ENCODE peak calls at places on chromosomes 1 and 21, in eight cellular contexts. R is fibroblast of lung; E is CD8-positive, alpha-beta memory T cell; B is naive thymus-derived CD4-positive, alpha-beta T cell; C is osteoblast; T is heart right ventricle; V is left ventricle myocardium inferior; H is colonic mucosa. Z is an unnamed sample. For H3K9me3, the result is how much of the 10 kb centered on the place peaks cover.

GRCh38 chr1:8047686-8048522 is 21.8 kb upstream of the ERRFI1 start:
- DNase-seq in R (peak), E (no peak), B (no peak), C (peak), T (peak), V (peak), H (no peak), Z (no peak)

GRCh38 chr1:182806015-182806678 is 16.6 kb downstream of the NPL start:
- DNase-seq in R (no peak), E (no peak), B (no peak), C (no peak), T (no peak), V (no peak), H (no peak), Z (no peak)

GRCh38 chr21:31988492-31989285 is 115.9 kb downstream of the HUNK start:
- DNase-seq in R (no peak), E (no peak), B (no peak), C (no peak), T (no peak), V (no peak), H (no peak), Z (no peak)

GRCh38 chr1:160474392-160475242 is 48.4 kb downstream of the SLAMF6 start:
- DNase-seq in R (no peak), E (no peak), B (no peak), C (no peak), T (no peak), V (no peak), H (no peak), Z (no peak)

GRCh38 chr1:43445618-43446387 is 7.9 kb downstream of the HYI start:
- DNase-seq in R (no peak), E (no peak), B (no peak), C (peak), T (no peak), V (no peak), H (no peak), Z (no peak)

GRCh38 chr1:206517784-206518183 is 10.5 kb downstream of the RASSF5 start:
- DNase-seq in R (no peak), E (no peak), B (no peak), C (no peak), T (no peak), V (no peak), H (no peak), Z (no peak)

GRCh38 chr1:186899577-186899976 is 70.8 kb downstream of the PLA2G4A start:
- DNase-seq in R (no peak), E (no peak), B (no peak), C (no peak), T (no peak), V (no peak), H (no peak), Z (no peak)

GRCh38 chr21:41432567-41433460 is 6.8 kb downstream of the MX1 start:
- DNase-seq in R (no peak), E (no peak), B (no peak), C (no peak), T (no peak), V (no peak), H (no peak), Z (no peak)

GRCh38 chr21:38950388-38951094 is 144.8 kb downstream of the ETS2 start:
- DNase-seq in R (peak), E (no peak), B (no peak), C (no peak), T (no peak), V (no peak), H (peak), Z (no peak)

GRCh38 chr1:113647121-113647520 is 112.2 kb downstream of the PHTF1 start:
- DNase-seq in R (no peak), E (no peak), B (no peak), C (peak), T (no peak), V (no peak), H (no peak), Z (no peak)

GRCh38 chr1:178702141-178702540 is 22.9 kb upstream of the RALGPS2 start:
- DNase-seq in R (peak), E (no peak), B (no peak), C (peak), T (no peak), V (no peak), H (no peak), Z (no peak)

GRCh38 chr1:112929979-112930378 is 26.0 kb downstream of the SLC16A1 start:
- DNase-seq in R (no peak), E (no peak), B (no peak), C (no peak), T (no peak), V (no peak), H (no peak), Z (no peak)

GRCh38 chr1:227445746-227446145 is 117.6 kb upstream of the ZNF678 start:
- DNase-seq in R (no peak), E (no peak), B (no peak), C (no peak), T (no peak), V (no peak), H (no peak), Z (no peak)

GRCh38 chr1:170176772-170177171 is 31.0 kb downstream of the NTMT2 start:
- DNase-seq in R (no peak), E (no peak), B (no peak), C (no peak), T (no peak), V (no peak), H (no peak), Z (no peak)

GRCh38 chr1:183365676-183366075 is 52.5 kb downstream of the NMNAT2 start:
- DNase-seq in R (no peak), E (no peak), B (no peak), C (no peak), T (no peak), V (no peak), H (no peak), Z (no peak)

GRCh38 chr21:44532712-44533111 is 7.3 kb downstream of the KRTAP10-1 start:
- DNase-seq in R (no peak), E (no peak), B (no peak), C (peak), T (no peak), V (no peak), H (no peak), Z (no peak)

GRCh38 chr21:34345091-34345871 is 18.5 kb upstream of the KCNE2 start:
- DNase-seq in R (peak), E (no peak), B (no peak), C (peak), T (peak), V (peak), H (no peak), Z (no peak)

GRCh38 chr1:201461783-201462441 is 7.1 kb downstream of the PHLDA3 start:
- DNase-seq in R (peak), E (no peak), B (no peak), C (peak), T (peak), V (peak), H (peak), Z (no peak)

GRCh38 chr1:91498035-91498434 is 2.6 kb upstream of the CDC7 start:
- DNase-seq in R (no peak), E (no peak), B (no peak), C (no peak), T (no peak), V (no peak), H (no peak), Z (no peak)

GRCh38 chr1:197184190-197184589 is 37.7 kb upstream of the ASPM start:
- DNase-seq in R (no peak), E (no peak), B (no peak), C (no peak), T (no peak), V (no peak), H (no peak), Z (no peak)

GRCh38 chr1:184039126-184039525 is 1.6 kb upstream of the COLGALT2 start:
- DNase-seq in R (no peak), E (no peak), B (no peak), C (no peak), T (no peak), V (no peak), H (no peak), Z (no peak)

GRCh38 chr1:219661464-219662092 is 48.7 kb upstream of the ZC3H11B start:
- DNase-seq in R (no peak), E (no peak), B (no peak), C (no peak), T (no peak), V (no peak), H (no peak), Z (no peak)

GRCh38 chr1:236868625-236869467 is 73.8 kb downstream of the MTR start:
- DNase-seq in R (peak), E (peak), B (peak), C (no peak), T (no peak), V (no peak), H (peak), Z (no peak)

GRCh38 chr1:31943546-31944184 is 5.5 kb upstream of the PTP4A2 start:
- DNase-seq in R (no peak), E (peak), B (peak), C (peak), T (no peak), V (no peak), H (no peak), Z (no peak)

GRCh38 chr1:82091274-82091673 is 290.5 kb downstream of the ADGRL2 start:
- DNase-seq in R (no peak), E (no peak), B (no peak), C (no peak), T (no peak), V (no peak), H (no peak), Z (no peak)
- H3K9me3 ChIP-seq in R (under half), E (under half), B (under half), C (under half), T (under half), V (under half), H (under half), Z (under half)

GRCh38 chr1:30484668-30485067 is 238.7 kb downstream of the MATN1 start:
- DNase-seq in R (no peak), E (no peak), B (no peak), C (no peak), T (no peak), V (no peak), H (no peak), Z (no peak)
- H3K9me3 ChIP-seq in R (under half), E (under half), B (under half), C (under half), T (under half), V (under half), H (under half), Z (under half)

GRCh38 chr1:248015801-248016200 is 2.3 kb downstream of the OR2L5 start:
- DNase-seq in R (no peak), E (no peak), B (no peak), C (no peak), T (no peak), V (no peak), H (no peak), Z (no peak)
- H3K9me3 ChIP-seq in R (under half), E (under half), B (under half), C (under half), T (under half), V (under half), H (under half), Z (under half)

GRCh38 chr1:83077411-83077810 is 921.5 kb downstream of the TTLL7 start:
- DNase-seq in R (no peak), E (no peak), B (no peak), C (no peak), T (no peak), V (no peak), H (no peak), Z (no peak)
- H3K9me3 ChIP-seq in R (under half), E (under half), B (under half), C (under half), T (under half), V (under half), H (under half), Z (under half)

DNA sequence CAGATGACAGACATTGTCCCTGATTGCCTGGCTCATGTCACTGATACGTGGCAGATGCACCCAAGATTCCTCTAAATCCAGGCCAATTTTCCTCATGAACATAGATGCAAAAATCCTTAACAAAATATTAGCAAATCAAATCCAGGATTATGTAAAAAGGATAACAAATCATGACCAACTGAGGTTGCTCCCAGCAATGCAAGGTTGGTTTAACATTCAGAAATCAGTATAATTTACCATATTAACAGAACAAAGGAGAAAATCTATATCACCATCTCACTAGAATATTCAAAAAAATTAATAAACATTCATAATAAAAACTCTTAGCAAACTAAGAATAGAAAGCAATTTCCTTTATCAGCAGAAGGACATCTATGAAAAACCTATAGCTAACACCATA is 39.7 kb downstream of the FAF1 start:
- DNase-seq in R (no peak), E (no peak), B (no peak), C (no peak), T (no peak), V (no peak), H (no peak), Z (no peak)
- H3K9me3 ChIP-seq in R (under half), E (under half), B (under half), C (under half), T (under half), V (under half), H (under half), Z (under half)

DNA sequence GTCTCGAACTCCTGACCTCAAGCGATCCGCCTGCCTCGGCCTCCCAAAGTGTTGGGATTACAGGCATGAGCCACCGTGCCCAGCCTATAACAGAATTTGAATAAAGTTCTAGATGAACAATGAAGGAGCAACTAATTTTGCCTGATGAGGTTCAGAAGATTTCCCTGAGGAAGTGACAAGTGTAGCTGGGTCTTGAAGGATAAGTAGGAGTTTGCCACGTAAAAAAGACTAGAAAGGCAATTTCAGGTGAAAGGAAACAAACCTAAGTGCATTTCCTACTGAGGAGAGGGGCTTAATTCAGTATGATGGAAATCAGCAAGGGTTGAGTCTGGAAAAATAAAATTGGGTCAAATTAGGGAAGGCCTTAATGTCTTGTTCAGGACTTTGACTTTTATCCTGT is 18.6 kb upstream of the DMRTB1 start:
- DNase-seq in R (no peak), E (no peak), B (no peak), C (no peak), T (no peak), V (no peak), H (no peak), Z (no peak)
- H3K9me3 ChIP-seq in R (under half), E (under half), B (under half), C (under half), T (under half), V (under half), H (under half), Z (under half)

GRCh38 chr1:3018576-3018975 is 2.7 kb upstream of the ACTRT2 start:
- DNase-seq in R (no peak), E (no peak), B (no peak), C (peak), T (no peak), V (peak), H (no peak), Z (no peak)
- H3K9me3 ChIP-seq in R (under half), E (under half), B (under half), C (under half), T (under half), V (under half), H (under half), Z (under half)

Z was measured in T-helper 17 cell.